ENCODE peak calls at places on chromosomes 16 and 17, in seven cellular contexts. One of them, this sample, is unnamed.

GRCh38 chr16:14475370-14476139 is 154.5 kb downstream of the PARN start:
- DNase-seq in dorsolateral prefrontal cortex: no peak
- DNase-seq in upper lobe of right lung: no peak
- DNase-seq in lower lobe of right lung: no peak
- DNase-seq in Peyer's patch: no peak
- DNase-seq in CD8-positive, alpha-beta T cell: no peak
- DNase-seq in esophagus squamous epithelium: no peak
- DNase-seq in this sample: peak; percentile 76

GRCh38 chr16:30621765-30622164 is 11.6 kb upstream of the ZNF689 start:
- DNase-seq in esophagus squamous epithelium: no peak
- DNase-seq in dorsolateral prefrontal cortex: no peak
- DNase-seq in CD8-positive, alpha-beta T cell: no peak
- DNase-seq in Peyer's patch: no peak
- DNase-seq in lower lobe of right lung: no peak
- DNase-seq in upper lobe of right lung: no peak
- DNase-seq in this sample: peak; percentile 60

GRCh38 chr17:72822358-72823023 is 270.0 kb downstream of the SLC39A11 start:
- DNase-seq in dorsolateral prefrontal cortex: no peak
- DNase-seq in CD8-positive, alpha-beta T cell: no peak
- DNase-seq in Peyer's patch: no peak
- DNase-seq in upper lobe of right lung: no peak
- DNase-seq in esophagus squamous epithelium: no peak
- DNase-seq in lower lobe of right lung: no peak
- DNase-seq in this sample: no peak

GRCh38 chr17:51029568-51030463 is 90.9 kb downstream of the SPAG9 start:
- DNase-seq in upper lobe of right lung: no peak
- DNase-seq in lower lobe of right lung: no peak
- DNase-seq in dorsolateral prefrontal cortex: no peak
- DNase-seq in esophagus squamous epithelium: no peak
- DNase-seq in CD8-positive, alpha-beta T cell: no peak
- DNase-seq in Peyer's patch: no peak
- DNase-seq in this sample: no peak

GRCh38 chr17:10512856-10513255 is 5.5 kb downstream of the MYH1 start:
- DNase-seq in Peyer's patch: no peak
- DNase-seq in CD8-positive, alpha-beta T cell: no peak
- DNase-seq in lower lobe of right lung: no peak
- DNase-seq in esophagus squamous epithelium: no peak
- DNase-seq in upper lobe of right lung: no peak
- DNase-seq in dorsolateral prefrontal cortex: no peak
- DNase-seq in this sample: no peak

GRCh38 chr17:16477255-16477654 is 14.7 kb downstream of the LRRC75A start:
- DNase-seq in CD8-positive, alpha-beta T cell: no peak
- DNase-seq in Peyer's patch: no peak
- DNase-seq in lower lobe of right lung: no peak
- DNase-seq in dorsolateral prefrontal cortex: no peak
- DNase-seq in esophagus squamous epithelium: no peak
- DNase-seq in upper lobe of right lung: no peak
- DNase-seq in this sample: peak; percentile 61

GRCh38 chr16:86680137-86680536 is 101.8 kb downstream of the FOXL1 start:
- DNase-seq in CD8-positive, alpha-beta T cell: no peak
- DNase-seq in lower lobe of right lung: no peak
- DNase-seq in dorsolateral prefrontal cortex: no peak
- DNase-seq in upper lobe of right lung: no peak
- DNase-seq in esophagus squamous epithelium: no peak
- DNase-seq in Peyer's patch: no peak
- DNase-seq in this sample: peak; percentile 56

GRCh38 chr17:62366191-62366590 is 14.2 kb upstream of the EFCAB3 start:
- DNase-seq in CD8-positive, alpha-beta T cell: no peak
- DNase-seq in upper lobe of right lung: no peak
- DNase-seq in dorsolateral prefrontal cortex: no peak
- DNase-seq in Peyer's patch: no peak
- DNase-seq in esophagus squamous epithelium: no peak
- DNase-seq in lower lobe of right lung: no peak
- DNase-seq in this sample: no peak

GRCh38 chr17:79527286-79527685 is 83.6 kb downstream of the RBFOX3 start:
- DNase-seq in dorsolateral prefrontal cortex: no peak
- DNase-seq in CD8-positive, alpha-beta T cell: no peak
- DNase-seq in upper lobe of right lung: no peak
- DNase-seq in esophagus squamous epithelium: no peak
- DNase-seq in Peyer's patch: no peak
- DNase-seq in lower lobe of right lung: no peak
- DNase-seq in this sample: no peak

GRCh38 chr17:79521225-79521624 is 89.6 kb downstream of the RBFOX3 start:
- DNase-seq in lower lobe of right lung: no peak
- DNase-seq in upper lobe of right lung: no peak
- DNase-seq in Peyer's patch: no peak
- DNase-seq in esophagus squamous epithelium: no peak
- DNase-seq in dorsolateral prefrontal cortex: no peak
- DNase-seq in CD8-positive, alpha-beta T cell: no peak
- DNase-seq in this sample: no peak

GRCh38 chr17:79522414-79522813 is 88.4 kb downstream of the RBFOX3 start:
- DNase-seq in Peyer's patch: no peak
- DNase-seq in dorsolateral prefrontal cortex: no peak
- DNase-seq in lower lobe of right lung: no peak
- DNase-seq in CD8-positive, alpha-beta T cell: no peak
- DNase-seq in upper lobe of right lung: no peak
- DNase-seq in esophagus squamous epithelium: no peak
- DNase-seq in this sample: no peak

GRCh38 chr17:79525793-79526677 is 84.8 kb downstream of the RBFOX3 start:
- DNase-seq in lower lobe of right lung: no peak
- DNase-seq in esophagus squamous epithelium: no peak
- DNase-seq in Peyer's patch: no peak
- DNase-seq in CD8-positive, alpha-beta T cell: no peak
- DNase-seq in upper lobe of right lung: no peak
- DNase-seq in dorsolateral prefrontal cortex: no peak
- DNase-seq in this sample: no peak

GRCh38 chr17:79524201-79524882 is 86.5 kb downstream of the RBFOX3 start:
- DNase-seq in esophagus squamous epithelium: no peak
- DNase-seq in lower lobe of right lung: no peak
- DNase-seq in Peyer's patch: no peak
- DNase-seq in upper lobe of right lung: no peak
- DNase-seq in CD8-positive, alpha-beta T cell: no peak
- DNase-seq in dorsolateral prefrontal cortex: no peak
- DNase-seq in this sample: no peak
- H3K27me3 ChIP-seq in esophagus squamous epithelium: peaks cover 95% of the 10 kb centered on the region
- H3K27me3 ChIP-seq in lower lobe of right lung: peaks cover 60% of the 10 kb centered on the region
- H3K27me3 ChIP-seq in Peyer's patch: no peaks in the 10 kb centered on the region
- H3K27me3 ChIP-seq in upper lobe of right lung: peaks cover 28% of the 10 kb centered on the region
- H3K27me3 ChIP-seq in CD8-positive, alpha-beta T cell: peaks cover 2% of the 10 kb centered on the region
- H3K27me3 ChIP-seq in dorsolateral prefrontal cortex: peaks cover 3% of the 10 kb centered on the region
- H3K27me3 ChIP-seq in this sample: no peaks in the 10 kb centered on the region

DNA sequence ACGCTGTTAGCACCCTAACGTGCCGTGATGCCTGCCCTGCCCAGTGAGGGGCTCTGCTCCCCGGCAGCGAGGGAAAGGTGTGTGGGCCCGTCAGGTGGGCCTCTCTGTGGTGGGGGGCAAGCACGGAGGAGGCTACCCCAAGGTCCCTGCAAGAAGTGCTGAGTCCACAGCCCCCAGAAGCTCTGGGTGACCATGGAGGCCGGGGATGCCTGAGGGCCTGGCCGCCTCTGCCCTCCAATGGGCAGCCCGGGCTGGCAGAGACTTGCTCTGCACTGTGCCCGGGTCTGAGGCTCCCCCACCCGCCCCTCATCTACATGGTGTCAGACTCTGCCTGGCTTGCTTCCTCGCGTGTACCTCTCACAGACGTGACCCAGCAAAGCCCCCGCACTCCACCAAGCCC is 12.2 kb downstream of the SLC38A10 start:
- DNase-seq in esophagus squamous epithelium: no peak
- DNase-seq in upper lobe of right lung: no peak
- DNase-seq in lower lobe of right lung: no peak
- DNase-seq in Peyer's patch: no peak
- DNase-seq in dorsolateral prefrontal cortex: no peak
- DNase-seq in CD8-positive, alpha-beta T cell: no peak
- DNase-seq in this sample: no peak
- H3K27me3 ChIP-seq in esophagus squamous epithelium: no peaks in the 10 kb centered on the region
- H3K27me3 ChIP-seq in upper lobe of right lung: no peaks in the 10 kb centered on the region
- H3K27me3 ChIP-seq in lower lobe of right lung: no peaks in the 10 kb centered on the region
- H3K27me3 ChIP-seq in Peyer's patch: no peaks in the 10 kb centered on the region
- H3K27me3 ChIP-seq in dorsolateral prefrontal cortex: no peaks in the 10 kb centered on the region
- H3K27me3 ChIP-seq in CD8-positive, alpha-beta T cell: no peaks in the 10 kb centered on the region
- H3K27me3 ChIP-seq in this sample: no peaks in the 10 kb centered on the region

DNA sequence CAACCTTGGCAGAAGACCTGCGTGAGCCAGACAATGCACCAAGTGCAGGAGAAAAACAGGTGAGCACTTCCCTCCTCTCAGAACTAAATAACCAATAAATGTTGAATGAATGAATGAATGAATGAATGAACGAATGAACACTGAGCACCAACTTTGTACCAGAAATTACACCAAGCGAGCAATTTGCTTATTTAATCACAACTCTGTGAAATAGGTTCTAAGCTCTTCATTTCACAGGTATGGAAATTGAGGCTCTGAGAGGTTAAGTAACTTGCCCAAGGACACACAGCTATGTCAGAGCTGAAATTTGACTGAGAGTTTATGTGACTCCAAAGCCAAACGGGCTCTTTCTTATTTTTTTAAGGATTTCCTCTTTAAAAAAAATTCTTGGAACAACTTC is 38.0 kb downstream of the TMEM132E start:
- DNase-seq in CD8-positive, alpha-beta T cell: no peak
- DNase-seq in Peyer's patch: no peak
- DNase-seq in upper lobe of right lung: no peak
- DNase-seq in dorsolateral prefrontal cortex: no peak
- DNase-seq in esophagus squamous epithelium: no peak
- DNase-seq in lower lobe of right lung: no peak
- DNase-seq in this sample: no peak
- H3K27me3 ChIP-seq in CD8-positive, alpha-beta T cell: no peaks in the 10 kb centered on the region
- H3K27me3 ChIP-seq in Peyer's patch: no peaks in the 10 kb centered on the region
- H3K27me3 ChIP-seq in upper lobe of right lung: peaks cover 36% of the 10 kb centered on the region
- H3K27me3 ChIP-seq in dorsolateral prefrontal cortex: no peaks in the 10 kb centered on the region
- H3K27me3 ChIP-seq in esophagus squamous epithelium: peaks cover 82% of the 10 kb centered on the region
- H3K27me3 ChIP-seq in lower lobe of right lung: peaks cover 26% of the 10 kb centered on the region
- H3K27me3 ChIP-seq in this sample: no peaks in the 10 kb centered on the region

DNA sequence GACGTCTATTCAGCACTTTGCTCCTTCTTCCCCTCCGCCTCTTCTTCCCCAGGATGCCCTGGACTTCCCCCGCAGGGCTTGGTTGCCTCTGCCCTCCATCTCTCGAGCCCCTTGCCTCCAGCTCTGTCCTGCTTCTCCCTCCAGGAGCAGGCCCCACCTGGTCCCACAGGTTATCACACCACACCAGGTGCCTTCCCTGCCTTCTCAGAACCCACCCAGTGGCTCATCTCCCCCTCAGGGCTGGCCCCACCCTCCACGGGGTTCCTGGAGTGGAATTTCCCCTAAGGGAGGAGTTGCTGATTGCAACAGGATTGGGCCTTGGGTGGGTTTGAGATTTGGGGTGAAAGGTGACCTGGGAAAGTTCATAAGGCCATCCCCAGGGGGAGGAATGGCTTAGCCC is 49.0 kb upstream of the TAC4 start:
- DNase-seq in upper lobe of right lung: no peak
- DNase-seq in esophagus squamous epithelium: no peak
- DNase-seq in dorsolateral prefrontal cortex: no peak
- DNase-seq in CD8-positive, alpha-beta T cell: no peak
- DNase-seq in Peyer's patch: no peak
- DNase-seq in lower lobe of right lung: no peak
- DNase-seq in this sample: no peak
- H3K27me3 ChIP-seq in upper lobe of right lung: peaks cover 14% of the 10 kb centered on the region
- H3K27me3 ChIP-seq in esophagus squamous epithelium: peaks cover 60% of the 10 kb centered on the region
- H3K27me3 ChIP-seq in dorsolateral prefrontal cortex: no peaks in the 10 kb centered on the region
- H3K27me3 ChIP-seq in CD8-positive, alpha-beta T cell: peaks cover 6% of the 10 kb centered on the region
- H3K27me3 ChIP-seq in Peyer's patch: no peaks in the 10 kb centered on the region
- H3K27me3 ChIP-seq in lower lobe of right lung: peaks cover 18% of the 10 kb centered on the region
- H3K27me3 ChIP-seq in this sample: peaks cover 1% of the 10 kb centered on the region

GRCh38 chr17:31558748-31559646 is 167.5 kb downstream of the RAB11FIP4 start:
- DNase-seq in Peyer's patch: peak; percentile 64
- DNase-seq in lower lobe of right lung: peak; percentile 81
- DNase-seq in dorsolateral prefrontal cortex: peak; percentile 74
- DNase-seq in upper lobe of right lung: peak; percentile 90
- DNase-seq in esophagus squamous epithelium: no peak
- DNase-seq in CD8-positive, alpha-beta T cell: peak; percentile 44
- DNase-seq in this sample: peak; percentile 49
- H3K27me3 ChIP-seq in Peyer's patch: no peaks in the 10 kb centered on the region
- H3K27me3 ChIP-seq in lower lobe of right lung: no peaks in the 10 kb centered on the region
- H3K27me3 ChIP-seq in dorsolateral prefrontal cortex: no peaks in the 10 kb centered on the region
- H3K27me3 ChIP-seq in upper lobe of right lung: no peaks in the 10 kb centered on the region
- H3K27me3 ChIP-seq in esophagus squamous epithelium: no peaks in the 10 kb centered on the region
- H3K27me3 ChIP-seq in CD8-positive, alpha-beta T cell: no peaks in the 10 kb centered on the region
- H3K27me3 ChIP-seq in this sample: peaks cover 3% of the 10 kb centered on the region

This sample was measured in bronchial epithelial cell.